ENCODE peak calls at places on chromosome 15, in ten cellular contexts. Z is midbrain; H is mucosa of gallbladder; D is substantia nigra; Q is hepatocyte; L is kidney glomerular epithelial cell; T is fibroblast of lung; P is Jurkat, Clone E6-1; U is astrocyte of the hippocampus; C is naive thymus-derived CD4-positive, alpha-beta T cell. R is an unnamed sample.

GRCh38 chr15:90539789-90540188 is 10.1 kb downstream of the CRTC3 start:
- DNase-seq in Z (no peak), H (no peak), D (no peak), Q (no peak), L (no peak), T (no peak), P (peak; percentile 74), U (no peak), C (peak; percentile 84), R (no peak)

GRCh38 chr15:29618586-29618985 is 203.7 kb downstream of the TJP1 start:
- DNase-seq in Z (no peak), H (no peak), D (no peak), Q (no peak), L (no peak), T (no peak), P (no peak), U (no peak), C (no peak), R (no peak)

GRCh38 chr15:40244961-40245523 is 6.2 kb downstream of the PAK6 start:
- DNase-seq in Z (no peak), H (no peak), D (no peak), Q (peak; percentile 65), L (no peak), T (no peak), P (no peak), U (no peak), C (no peak), R (peak; percentile 63)

GRCh38 chr15:66608159-66608558 is 42.4 kb upstream of the LCTL start:
- DNase-seq in Z (no peak), H (no peak), D (no peak), Q (no peak), L (no peak), T (no peak), P (no peak), U (no peak), C (no peak), R (no peak)

GRCh38 chr15:79474252-79474651 is 42.1 kb downstream of the MINAR1 start:
- DNase-seq in Z (no peak), H (no peak), D (no peak), Q (no peak), L (no peak), T (peak; percentile 61), P (no peak), U (peak; percentile 43), C (no peak), R (no peak)

GRCh38 chr15:85500729-85501128 is 120.3 kb downstream of the AKAP13 start:
- DNase-seq in Z (no peak), H (peak; percentile 31), D (no peak), Q (no peak), L (no peak), T (no peak), P (no peak), U (no peak), C (no peak), R (no peak)

GRCh38 chr15:32687556-32687955 is 30.2 kb upstream of the GREM1 start:
- DNase-seq in Z (no peak), H (no peak), D (no peak), Q (no peak), L (peak; percentile 74), T (no peak), P (no peak), U (no peak), C (no peak), R (no peak)

GRCh38 chr15:73378089-73378488 is 9.3 kb upstream of the HCN4 start:
- DNase-seq in Z (no peak), H (no peak), D (no peak), Q (no peak), L (no peak), T (no peak), P (no peak), U (no peak), C (no peak), R (no peak)

GRCh38 chr15:62212746-62213145 is 47.7 kb upstream of the C2CD4B start:
- DNase-seq in Z (no peak), H (no peak), D (no peak), Q (no peak), L (no peak), T (no peak), P (peak; percentile 94), U (no peak), C (peak; percentile 26), R (no peak)

GRCh38 chr15:78085928-78086327 is 6.4 kb upstream of the SH2D7 start:
- DNase-seq in Z (no peak), H (no peak), D (no peak), Q (no peak), L (no peak), T (peak; percentile 94), P (no peak), U (no peak), C (no peak), R (no peak)

GRCh38 chr15:31554261-31554660 is 227.6 kb downstream of the KLF13 start:
- DNase-seq in Z (peak; percentile 42), H (no peak), D (no peak), Q (no peak), L (no peak), T (peak; percentile 89), P (no peak), U (peak; percentile 94), C (no peak), R (no peak)

R was measured in prostate gland.